ENCODE peak calls at places on chromosomes 7 and 10, in seven cellular contexts. O, A, J, P, H, G and R are unnamed samples.

GRCh38 chr10:81027223-81027622 is 489.5 kb downstream of the SH2D4B start:
- DNase-seq in G (no peak), J (no peak), H (no peak), P (no peak), A (no peak), O (no peak), R (no peak)

GRCh38 chr10:24618401-24618800 is 105.3 kb downstream of the ARHGAP21 start:
- DNase-seq in A (no peak), O (no peak), H (no peak), G (no peak), P (no peak), J (peak; percentile 46), R (no peak)

GRCh38 chr10:6162589-6163356 is 40.0 kb upstream of the PFKFB3 start:
- DNase-seq in P (no peak), J (no peak), H (no peak), G (no peak), A (no peak), O (peak; percentile 26), R (no peak)

GRCh38 chr10:50788951-50789904 is 49.5 kb downstream of the ASAH2B start:
- DNase-seq in P (no peak), J (no peak), H (peak; percentile 33), G (no peak), O (no peak), A (peak; percentile 22), R (no peak)

GRCh38 chr10:62153191-62153590 is 115.5 kb downstream of the RTKN2 start:
- DNase-seq in G (no peak), P (no peak), H (no peak), J (no peak), A (peak; percentile 46), O (no peak), R (no peak)

GRCh38 chr10:113681533-113682470 is 2.1 kb downstream of the CASP7 start:
- DNase-seq in O (no peak), H (no peak), A (no peak), J (no peak), P (no peak), G (no peak), R (no peak)

GRCh38 chr7:103989785-103990775 is 622 bp upstream of the RELN start:
- DNase-seq in J (no peak), G (no peak), O (no peak), H (peak; percentile 51), A (peak; percentile 23), P (no peak), R (no peak)

GRCh38 chr10:88097092-88097894 is 233.9 kb downstream of the PTEN start:
- DNase-seq in A (no peak), H (no peak), J (no peak), O (no peak), G (no peak), P (no peak), R (no peak)

GRCh38 chr7:134618756-134619530 is 27.7 kb upstream of the BPGM start:
- DNase-seq in A (peak; percentile 64), O (no peak), H (no peak), P (no peak), G (no peak), J (no peak), R (no peak)

GRCh38 chr10:98556061-98556460 is 109.3 kb upstream of the HPS1 start:
- DNase-seq in H (no peak), J (no peak), G (no peak), A (no peak), P (no peak), O (no peak), R (no peak)

GRCh38 chr10:3924344-3924743 is 139.3 kb upstream of the KLF6 start:
- DNase-seq in J (peak; percentile 10), O (no peak), G (no peak), H (no peak), P (no peak), A (peak; percentile 93), R (no peak)

GRCh38 chr10:16965242-16965620 is 148.0 kb upstream of the RSU1 start:
- DNase-seq in G (no peak), H (no peak), P (no peak), A (no peak), O (no peak), J (no peak), R (no peak)

GRCh38 chr10:31769564-31769963 is 159.1 kb downstream of the ARHGAP12 start:
- DNase-seq in J (no peak), O (no peak), A (peak; percentile 81), G (no peak), P (no peak), H (no peak), R (no peak)

GRCh38 chr10:132151951-132152505 is 34.7 kb upstream of the DPYSL4 start:
- DNase-seq in A (no peak), P (no peak), O (no peak), H (no peak), J (no peak), G (no peak), R (no peak)

GRCh38 chr10:59079386-59080226 is 96.8 kb upstream of the PHYHIPL start:
- DNase-seq in O (no peak), H (no peak), P (no peak), A (peak; percentile 84), J (no peak), G (no peak), R (no peak)

GRCh38 chr10:86953747-86954680 is 3.4 kb downstream of the MMRN2 start:
- DNase-seq in A (peak; percentile 48), O (no peak), J (no peak), P (peak; percentile 61), G (peak; percentile 36), H (no peak), R (peak; percentile 34)

GRCh38 chr10:58701398-58702135 is 188.9 kb downstream of the BICC1 start:
- DNase-seq in P (no peak), A (peak; percentile 86), O (no peak), H (no peak), J (no peak), G (no peak), R (no peak)

DNA sequence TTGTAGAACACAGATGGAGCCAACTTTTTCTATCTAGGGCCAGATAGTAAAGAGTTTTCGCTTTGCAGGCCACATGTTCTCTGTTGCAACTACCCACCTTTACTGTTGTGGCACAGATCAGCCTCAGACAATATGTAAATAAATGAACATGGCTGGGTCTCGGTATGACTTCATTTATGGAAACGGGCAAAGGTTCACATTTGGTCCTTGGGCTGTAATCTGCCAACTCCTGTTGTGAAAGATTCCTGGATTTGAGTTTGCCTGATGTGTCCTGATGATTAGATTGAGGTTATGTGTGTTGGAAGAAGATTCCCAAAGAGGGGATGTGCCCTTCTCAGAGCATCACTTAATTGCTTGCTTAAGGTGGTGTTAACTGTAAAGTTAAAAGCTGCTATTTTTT is 38.2 kb downstream of the RBM20 start:
- DNase-seq in J (no peak), G (no peak), O (no peak), P (no peak), A (no peak), H (no peak), R (no peak)
- H3K4me1 ChIP-seq in J (no peaks in the 10 kb centered on the region), G (peaks cover 31% of the 10 kb centered on the region), O (no peaks in the 10 kb centered on the region), P (peaks cover 53% of the 10 kb centered on the region), A (peaks cover 25% of the 10 kb centered on the region), H (peaks cover 3% of the 10 kb centered on the region), R (no peaks in the 10 kb centered on the region)

DNA sequence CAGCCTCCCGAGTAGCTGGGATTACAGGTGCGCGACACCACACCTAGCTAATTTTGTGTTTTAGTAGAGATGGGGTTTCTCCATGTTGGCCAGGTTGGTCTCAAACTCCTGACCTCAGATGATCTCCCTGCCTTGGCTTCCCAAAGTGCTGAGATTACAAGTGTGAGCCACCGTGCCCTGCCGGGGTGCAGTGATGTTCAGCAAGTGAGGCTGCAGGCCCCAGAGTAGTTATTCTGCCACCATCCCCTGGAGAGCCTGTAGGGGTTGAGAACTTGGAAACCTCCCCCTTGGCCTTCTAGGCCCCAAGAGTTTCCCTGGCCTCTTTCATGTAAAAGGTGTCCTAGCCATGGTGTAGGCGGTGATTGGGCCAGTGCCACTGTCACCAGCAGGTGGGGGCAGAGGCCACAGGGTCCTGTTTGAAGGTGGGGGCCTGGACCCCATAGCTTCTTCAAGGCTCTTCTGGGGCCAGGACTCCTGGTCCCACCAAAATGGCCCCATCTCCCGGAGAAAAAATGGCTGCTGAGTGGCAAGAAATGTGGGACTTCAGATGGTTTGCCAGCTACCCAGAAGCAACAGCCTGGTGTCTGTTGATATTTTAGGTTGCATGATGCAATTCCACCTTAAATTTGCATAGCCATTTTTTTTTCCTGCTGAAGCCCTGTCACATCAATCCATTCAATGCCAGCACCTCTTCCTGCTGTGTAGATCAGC is 25.5 kb upstream of the INMT start:
- DNase-seq in H (no peak), J (no peak), G (no peak), A (no peak), P (no peak), O (no peak), R (no peak)
- H3K27me3 ChIP-seq in H (no peaks in the 10 kb centered on the region), J (peaks cover 92% of the 10 kb centered on the region), G (no peaks in the 10 kb centered on the region), A (peaks cover 25% of the 10 kb centered on the region), P (no peaks in the 10 kb centered on the region), O (no peaks in the 10 kb centered on the region), R (no peaks in the 10 kb centered on the region)

DNA sequence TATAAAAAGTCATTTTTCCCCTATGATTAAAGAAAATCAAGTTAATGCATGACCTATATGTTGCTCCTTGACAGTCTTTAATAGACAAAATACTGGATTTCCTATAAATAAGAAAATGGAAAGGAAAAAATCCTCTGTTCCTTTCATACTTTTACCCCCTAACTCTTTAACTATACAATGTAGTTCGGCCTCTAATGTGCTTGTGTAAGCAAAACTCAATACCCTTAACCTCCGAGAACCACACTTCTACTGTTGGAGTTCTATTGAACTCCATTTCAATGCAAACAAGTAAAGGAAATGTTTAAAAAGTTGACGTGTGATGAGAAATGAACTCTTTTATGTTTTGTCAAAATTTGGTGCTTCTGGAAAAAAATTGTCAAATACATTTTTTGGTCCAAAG is 36.0 kb downstream of the HDAC9 start:
- DNase-seq in J (no peak), H (no peak), O (no peak), A (no peak), G (no peak), P (no peak), R (no peak)
- H3K4me1 ChIP-seq in J (no peaks in the 10 kb centered on the region), H (peaks cover 2% of the 10 kb centered on the region), O (no peaks in the 10 kb centered on the region), A (no peaks in the 10 kb centered on the region), G (peaks cover 40% of the 10 kb centered on the region), P (peaks cover 41% of the 10 kb centered on the region), R (peaks cover 4% of the 10 kb centered on the region)

GRCh38 chr7:27126596-27127327 is 3.8 kb downstream of the HOXA4 start:
- DNase-seq in G (no peak), O (no peak), P (no peak), H (no peak), J (no peak), A (peak; percentile 62), R (no peak)

GRCh38 chr7:27128776-27129728 is 1.5 kb downstream of the HOXA4 start:
- DNase-seq in J (no peak), G (no peak), A (no peak), O (no peak), H (no peak), P (no peak), R (no peak)

GRCh38 chr7:27129729-27130539 is 623 bp downstream of the HOXA4 start:
- DNase-seq in A (no peak), H (no peak), P (peak; percentile 59), O (no peak), J (no peak), G (no peak), R (no peak)

GRCh38 chr7:27125986-27126394 is 4.6 kb downstream of the HOXA4 start:
- DNase-seq in O (no peak), H (no peak), A (peak; percentile 12), J (no peak), P (no peak), G (no peak), R (no peak)

DNA sequence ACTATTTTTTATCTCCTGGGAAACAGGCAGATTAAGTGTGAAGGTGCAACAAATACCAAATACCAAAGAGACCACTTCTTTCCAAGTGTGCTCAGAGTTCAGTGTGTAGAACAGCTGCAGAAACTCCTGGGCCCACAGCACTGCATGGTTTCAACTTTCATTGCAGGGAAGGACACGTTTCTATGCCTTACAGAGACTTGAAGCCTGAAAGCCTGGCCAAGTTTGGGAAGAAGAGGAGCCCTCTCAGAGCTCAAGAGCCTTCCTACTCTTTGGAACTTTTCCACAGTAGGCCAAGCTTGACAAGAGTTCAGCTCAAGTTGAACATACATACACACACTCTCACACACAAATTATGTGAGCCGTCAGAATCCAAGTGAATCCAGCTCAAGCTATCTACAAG is 2.5 kb downstream of the HOXA4 start:
- DNase-seq in A (peak; percentile 67), J (no peak), P (no peak), G (no peak), H (no peak), O (no peak), R (no peak)
- H3K27me3 ChIP-seq in A (peaks cover 74% of the 10 kb centered on the region), J (no peaks in the 10 kb centered on the region), P (no peaks in the 10 kb centered on the region), G (no peaks in the 10 kb centered on the region), H (peaks cover 40% of the 10 kb centered on the region), O (peaks cover 76% of the 10 kb centered on the region), R (no peaks in the 10 kb centered on the region)